ENCODE peak calls at places on chromosomes 1 and 21, in ten cellular contexts. U is CD8-positive, alpha-beta memory T cell; L is tibial artery; B is mucosa of descending colon; I is ovary; V is dermis blood vessel endothelial cell; H is NCI-H510A treated with DMSO at 0.1 percent for 48 hours; J is pancreas; S is GM03348; O is anterior cingulate cortex. K is an unnamed sample.

GRCh38 chr1:118147542-118147941 is 37.5 kb downstream of the SPAG17 start:
- DNase-seq in U (no peak), L (no peak), B (no peak), I (no peak), V (no peak), H (no peak), J (no peak), S (peak), O (no peak), K (no peak)

GRCh38 chr1:52348704-52349301 is 17.2 kb downstream of the CC2D1B start:
- DNase-seq in U (no peak), L (no peak), B (no peak), I (no peak), V (peak), H (peak), J (no peak), S (peak), O (peak), K (peak)

GRCh38 chr1:244662604-244663003 is 9.7 kb downstream of the DESI2 start:
- DNase-seq in U (no peak), L (no peak), B (no peak), I (no peak), V (no peak), H (no peak), J (no peak), S (no peak), O (no peak), K (no peak)

GRCh38 chr1:36658838-36659237 is 176.1 kb upstream of the CSF3R start:
- DNase-seq in U (no peak), L (no peak), B (no peak), I (no peak), V (no peak), H (no peak), J (no peak), S (no peak), O (no peak), K (no peak)

GRCh38 chr1:113998361-113998760 is 19.1 kb downstream of the OLFML3 start:
- DNase-seq in U (no peak), L (no peak), B (no peak), I (no peak), V (peak), H (peak), J (no peak), S (peak), O (no peak), K (no peak)

GRCh38 chr21:41426656-41427311 is 745 bp downstream of the MX1 start:
- DNase-seq in U (no peak), L (no peak), B (peak), I (peak), V (no peak), H (no peak), J (no peak), S (no peak), O (no peak), K (no peak)

GRCh38 chr1:208162903-208163302 is 81.3 kb downstream of the PLXNA2 start:
- DNase-seq in U (no peak), L (no peak), B (no peak), I (no peak), V (no peak), H (no peak), J (no peak), S (no peak), O (no peak), K (no peak)

GRCh38 chr1:247445775-247446364 is 12.0 kb downstream of the OR2B11 start:
- DNase-seq in U (no peak), L (no peak), B (no peak), I (no peak), V (no peak), H (no peak), J (no peak), S (no peak), O (no peak), K (no peak)

K was measured in GDM1.